ENCODE peak calls at places on chromosome 7, in seven cellular contexts. W is foreskin keratinocyte; F is GM03348; I is T1000; X is cardiac fibroblast; C is choroid plexus epithelial cell; V is stimulated activated CD4-positive, alpha-beta T cell treated with anti-CD3 and anti-CD28 coated beads, Interleukin-1b, Interleukin-23, amount 100 ng/mL, for 4 hours. R is an unnamed sample.

GRCh38 chr7:111676167-111676566 is 113.9 kb upstream of the IMMP2L start:
- DNase-seq in W (no peak), F (no peak), I (no peak), X (no peak), C (no peak), V (no peak), R (no peak)

GRCh38 chr7:107703219-107703618 is 40.7 kb upstream of the CBLL1 start:
- DNase-seq in W (no peak), F (no peak), I (no peak), X (no peak), C (no peak), V (no peak), R (no peak)

GRCh38 chr7:16170671-16171070 is 250.7 kb downstream of the CRPPA start:
- DNase-seq in W (no peak), F (no peak), I (no peak), X (no peak), C (no peak), V (no peak), R (no peak)

GRCh38 chr7:25186436-25186835 is 41.9 kb downstream of the NPVF start:
- DNase-seq in W (no peak), F (no peak), I (no peak), X (no peak), C (no peak), V (no peak), R (no peak)

GRCh38 chr7:159031135-159031701 is 113.4 kb downstream of the VIPR2 start:
- DNase-seq in W (no peak), F (no peak), I (no peak), X (peak), C (no peak), V (no peak), R (no peak)

GRCh38 chr7:129498021-129498420 is 4.3 kb upstream of the SMKR1 start:
- DNase-seq in W (no peak), F (no peak), I (no peak), X (no peak), C (no peak), V (no peak), R (no peak)

GRCh38 chr7:154879629-154880028 is 123.3 kb downstream of the PAXIP1 start:
- DNase-seq in W (no peak), F (no peak), I (no peak), X (no peak), C (no peak), V (no peak), R (no peak)

GRCh38 chr7:35723011-35723410 is 28.1 kb upstream of the HERPUD2 start:
- DNase-seq in W (peak), F (no peak), I (no peak), X (no peak), C (peak), V (no peak), R (no peak)

GRCh38 chr7:158782638-158783490 is 46.4 kb downstream of the ESYT2 start:
- DNase-seq in W (peak), F (peak), I (peak), X (peak), C (peak), V (no peak), R (no peak)

GRCh38 chr7:121113288-121113687 is 124.8 kb downstream of the CPED1 start:
- DNase-seq in W (peak), F (peak), I (no peak), X (no peak), C (peak), V (no peak), R (no peak)

GRCh38 chr7:92740134-92740533 is 96.2 kb downstream of the CDK6 start:
- DNase-seq in W (no peak), F (no peak), I (no peak), X (no peak), C (no peak), V (no peak), R (no peak)

GRCh38 chr7:138716889-138717288 is 15.7 kb upstream of the SVOPL start:
- DNase-seq in W (no peak), F (no peak), I (no peak), X (no peak), C (no peak), V (no peak), R (no peak)

GRCh38 chr7:91850455-91850854 is 30.0 kb downstream of the MTERF1 start:
- DNase-seq in W (peak), F (peak), I (no peak), X (no peak), C (peak), V (no peak), R (no peak)

GRCh38 chr7:105178177-105178576 is 164.2 kb downstream of the KMT2E start:
- DNase-seq in W (no peak), F (no peak), I (no peak), X (no peak), C (no peak), V (no peak), R (no peak)

GRCh38 chr7:70446448-70447143 is 685.3 kb upstream of the GALNT17 start:
- DNase-seq in W (no peak), F (no peak), I (no peak), X (no peak), C (no peak), V (no peak), R (no peak)

GRCh38 chr7:67210567-67210966 is 213.9 kb downstream of the TYW1 start:
- DNase-seq in W (no peak), F (no peak), I (no peak), X (no peak), C (no peak), V (no peak), R (no peak)

GRCh38 chr7:41007351-41007751 is 695.5 kb downstream of the INHBA start:
- DNase-seq in W (no peak), F (no peak), I (no peak), X (peak), C (peak), V (no peak), R (no peak)

GRCh38 chr7:121376982-121377381 is 19.1 kb downstream of the FAM3C start:
- DNase-seq in W (no peak), F (no peak), I (no peak), X (no peak), C (no peak), V (no peak), R (no peak)

GRCh38 chr7:105654994-105655900 is 74.0 kb upstream of the EFCAB10 start:
- DNase-seq in W (peak), F (peak), I (no peak), X (peak), C (peak), V (no peak), R (peak)

GRCh38 chr7:140609646-140610045 is 31.0 kb downstream of the DENND2A start:
- DNase-seq in W (peak), F (peak), I (peak), X (no peak), C (peak), V (no peak), R (no peak)

R was measured in CMK.